ENCODE peak calls at places on chromosomes 13 and 19, in ten cellular contexts. X, U, Z, C, D, J, F, H, Q and E are unnamed samples.

GRCh38 chr19:55603581-55604292 is 1.7 kb upstream of the ZNF865 start:
- DNase-seq in X (no peak), Z (no peak), U (no peak), D (no peak), C (no peak), H (no peak), J (no peak), Q (no peak), F (no peak), E (no peak)

GRCh38 chr19:49971991-49972401 is 11.0 kb upstream of the SIGLEC11 start:
- DNase-seq in J (no peak), X (no peak), F (peak; percentile 71), U (no peak), H (peak; percentile 61), Q (no peak), D (no peak), C (no peak), Z (no peak), E (no peak)

GRCh38 chr13:36131931-36132297 is 732 bp upstream of the DCLK1 start:
- DNase-seq in C (no peak), F (peak; percentile 57), H (no peak), Q (no peak), X (no peak), U (no peak), Z (no peak), J (no peak), D (no peak), E (no peak)

GRCh38 chr13:109355875-109356428 is 430.4 kb downstream of the IRS2 start:
- DNase-seq in U (no peak), C (no peak), X (no peak), F (no peak), J (no peak), D (no peak), Z (no peak), H (no peak), Q (no peak), E (no peak)

GRCh38 chr13:114035583-114036501 is 62.0 kb upstream of the C13orf46 start:
- DNase-seq in J (no peak), Z (no peak), D (no peak), C (no peak), Q (no peak), H (no peak), U (no peak), F (no peak), X (no peak), E (peak; percentile 87)

GRCh38 chr13:25225970-25226369 is 53.9 kb upstream of the AMER2 start:
- DNase-seq in Z (no peak), U (no peak), F (no peak), Q (no peak), J (no peak), D (no peak), H (no peak), X (no peak), C (no peak), E (no peak)

GRCh38 chr19:50412419-50412818 is 6.3 kb upstream of the SPIB start:
- DNase-seq in F (no peak), D (no peak), H (no peak), C (no peak), J (no peak), Z (no peak), Q (no peak), X (no peak), U (no peak), E (no peak)

GRCh38 chr19:35088514-35088913 is 27.1 kb upstream of the FXYD3 start:
- DNase-seq in J (no peak), H (no peak), Q (peak; percentile 87), U (no peak), D (peak; percentile 53), X (no peak), C (no peak), Z (no peak), F (no peak), E (no peak)

GRCh38 chr13:26300140-26300539 is 46.2 kb downstream of the CDK8 start:
- DNase-seq in C (no peak), H (no peak), X (no peak), F (no peak), U (no peak), Q (no peak), J (no peak), Z (no peak), D (no peak), E (no peak)

GRCh38 chr13:70714993-70715392 is 606.7 kb upstream of the KLHL1 start:
- DNase-seq in U (no peak), C (no peak), D (no peak), H (no peak), X (no peak), Z (no peak), F (no peak), J (no peak), Q (no peak), E (no peak)

GRCh38 chr19:5048091-5048726 is 79.3 kb downstream of the KDM4B start:
- DNase-seq in D (peak; percentile 53), J (peak; percentile 49), H (peak; percentile 87), C (peak; percentile 47), Q (no peak), X (peak; percentile 37), F (peak; percentile 65), U (no peak), Z (peak; percentile 49), E (peak; percentile 78)

GRCh38 chr19:40139533-40140287 is 49.0 kb upstream of the ZNF780A start:
- DNase-seq in U (peak; percentile 100), D (peak; percentile 10), Q (peak; percentile 14), J (no peak), X (peak; percentile 37), Z (no peak), C (no peak), H (no peak), F (no peak), E (no peak)

GRCh38 chr19:16207063-16207462 is 9.4 kb downstream of the AP1M1 start:
- DNase-seq in D (no peak), X (no peak), Z (no peak), Q (no peak), C (no peak), U (no peak), F (no peak), J (no peak), H (no peak), E (no peak)

GRCh38 chr19:18389736-18390074 is 3.7 kb downstream of the GDF15 start:
- DNase-seq in J (no peak), U (no peak), Q (no peak), X (no peak), C (no peak), D (no peak), Z (no peak), F (no peak), H (no peak), E (no peak)

GRCh38 chr19:39200066-39200817 is 3.5 kb downstream of the NCCRP1 start:
- DNase-seq in H (no peak), Q (no peak), J (no peak), C (no peak), F (peak; percentile 81), X (no peak), D (no peak), U (no peak), Z (no peak), E (no peak)

GRCh38 chr19:39430675-39431593 is 4.8 kb downstream of the RPS16 start:
- DNase-seq in J (no peak), Z (no peak), U (peak; percentile 100), Q (no peak), X (peak; percentile 95), D (no peak), C (peak; percentile 70), F (no peak), H (no peak), E (no peak)

GRCh38 chr19:30681162-30681996 is 309.2 kb downstream of the ZNF536 start:
- DNase-seq in U (no peak), J (no peak), Q (no peak), H (no peak), C (no peak), Z (no peak), D (no peak), F (no peak), X (no peak), E (no peak)

GRCh38 chr13:59700281-59700680 is 463.4 kb downstream of the DIAPH3 start:
- DNase-seq in C (no peak), D (no peak), F (no peak), Q (no peak), Z (no peak), U (no peak), H (no peak), J (no peak), X (no peak), E (no peak)

GRCh38 chr13:93422980-93423554 is 196.5 kb downstream of the GPC6 start:
- DNase-seq in C (no peak), X (no peak), D (no peak), J (no peak), H (no peak), Z (no peak), F (no peak), Q (no peak), U (no peak), E (no peak)

GRCh38 chr19:17751103-17751911 is at the start of gene FCHO1:
- DNase-seq in U (no peak), Q (no peak), F (peak; percentile 50), D (no peak), H (peak; percentile 51), Z (no peak), C (peak; percentile 80), J (peak; percentile 68), X (no peak), E (no peak)

GRCh38 chr19:30029721-30030510 is 87.9 kb downstream of the URI1 start:
- DNase-seq in U (no peak), J (no peak), D (peak; percentile 51), H (no peak), X (no peak), C (no peak), Z (no peak), Q (peak; percentile 39), F (no peak), E (no peak)

GRCh38 chr13:56900549-56901279 is 240.0 kb upstream of the PRR20A start:
- DNase-seq in U (no peak), C (no peak), H (no peak), D (no peak), F (no peak), Q (no peak), J (no peak), Z (no peak), X (no peak), E (no peak)

GRCh38 chr13:99354371-99354951 is 47.3 kb upstream of the GPR183 start:
- DNase-seq in U (no peak), H (no peak), Z (no peak), Q (no peak), J (no peak), D (no peak), C (no peak), F (no peak), X (no peak), E (no peak)

GRCh38 chr19:54454781-54455675 is 6.0 kb downstream of the LENG8 start:
- DNase-seq in J (no peak), Q (no peak), D (no peak), U (no peak), C (no peak), Z (no peak), X (no peak), H (no peak), F (no peak), E (no peak)

GRCh38 chr13:19845758-19846157 is 17.7 kb downstream of the ZMYM5 start:
- DNase-seq in H (no peak), J (no peak), F (peak; percentile 22), Q (peak; percentile 77), C (no peak), X (no peak), U (peak; percentile 77), D (peak; percentile 94), Z (no peak), E (no peak)

GRCh38 chr19:1261863-1262686 is 7.1 kb upstream of the CIRBP start:
- DNase-seq in F (peak; percentile 95), Q (no peak), C (no peak), Z (no peak), X (no peak), U (no peak), J (no peak), H (peak; percentile 96), D (no peak), E (peak; percentile 48)

GRCh38 chr13:102978168-102978567 is 88.0 kb downstream of the SLC10A2 start:
- DNase-seq in D (no peak), X (no peak), C (no peak), U (no peak), F (no peak), Q (peak; percentile 13), H (no peak), Z (no peak), J (no peak), E (no peak)

GRCh38 chr13:51455532-51455931 is 2.7 kb upstream of the INTS6 start:
- DNase-seq in C (no peak), Z (no peak), D (no peak), Q (no peak), J (no peak), H (no peak), F (no peak), X (no peak), U (no peak), E (no peak)